ENCODE peak calls at places on chromosomes 7 and 10, in five cellular contexts. One of them, this sample, is unnamed.

GRCh38 chr7:30989008-30989823 is 25.5 kb downstream of the GHRHR start:
- DNase-seq in Panc1: no peak
- DNase-seq in H1: no peak
- DNase-seq in HCT116: no peak
- DNase-seq in HepG2: no peak
- DNase-seq in this sample: no peak

GRCh38 chr7:128148676-128149075 is 92.4 kb upstream of the LEP start:
- DNase-seq in H1: no peak
- DNase-seq in HCT116: no peak
- DNase-seq in Panc1: no peak
- DNase-seq in HepG2: no peak
- DNase-seq in this sample: no peak

GRCh38 chr10:71314028-71314693 is 4.9 kb upstream of the SLC29A3 start:
- DNase-seq in Panc1: peak
- DNase-seq in H1: peak
- DNase-seq in HepG2: no peak
- DNase-seq in HCT116: peak
- DNase-seq in this sample: no peak

GRCh38 chr7:93060025-93060424 is 57.8 kb downstream of the SAMD9 start:
- DNase-seq in HepG2: no peak
- DNase-seq in Panc1: no peak
- DNase-seq in H1: no peak
- DNase-seq in HCT116: no peak
- DNase-seq in this sample: no peak

GRCh38 chr10:114492351-114493037 is 88.2 kb upstream of the AFAP1L2 start:
- DNase-seq in Panc1: no peak
- DNase-seq in HCT116: no peak
- DNase-seq in HepG2: no peak
- DNase-seq in H1: no peak
- DNase-seq in this sample: no peak

GRCh38 chr10:127279334-127279774 is 83.0 kb upstream of the INSYN2A start:
- DNase-seq in H1: no peak
- DNase-seq in HepG2: peak
- DNase-seq in Panc1: no peak
- DNase-seq in HCT116: no peak
- DNase-seq in this sample: no peak

GRCh38 chr10:51768886-51769285 is 69.5 kb upstream of the CSTF2T start:
- DNase-seq in HCT116: no peak
- DNase-seq in HepG2: no peak
- DNase-seq in Panc1: no peak
- DNase-seq in H1: no peak
- DNase-seq in this sample: no peak

GRCh38 chr10:61642692-61643091 is 20.0 kb upstream of the CABCOCO1 start:
- DNase-seq in HCT116: no peak
- DNase-seq in Panc1: no peak
- DNase-seq in HepG2: no peak
- DNase-seq in H1: no peak
- DNase-seq in this sample: no peak

DNA sequence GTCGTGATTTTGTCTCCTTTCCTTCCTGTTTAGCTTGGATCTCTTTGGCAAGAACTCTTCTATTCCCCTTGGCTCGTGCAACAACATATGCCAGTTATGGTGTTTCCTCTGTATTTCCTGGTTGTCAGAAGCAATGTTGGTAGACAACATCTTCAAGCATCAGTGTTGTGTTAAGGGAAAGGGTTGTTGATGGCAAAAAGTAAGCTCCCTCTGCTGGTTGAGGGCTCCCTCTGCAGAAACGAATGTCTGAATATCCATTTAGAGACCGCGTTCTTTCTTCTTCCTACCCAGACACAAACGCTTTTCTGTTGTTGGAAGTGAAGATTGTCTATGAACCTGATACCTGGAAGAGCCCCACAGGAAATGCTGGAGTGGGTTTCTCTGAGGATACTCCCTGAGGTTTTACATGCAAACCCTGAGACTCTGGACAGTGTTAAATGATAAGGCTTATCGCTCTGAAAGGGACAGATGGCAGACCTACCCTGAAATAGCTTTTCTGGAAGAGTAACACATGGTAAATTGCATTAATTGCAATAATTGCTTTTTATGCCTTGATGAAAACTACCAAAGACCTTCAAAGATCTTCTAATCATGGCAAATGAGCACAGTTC is 23.6 kb upstream of the C1QL3 start:
- DNase-seq in Panc1: peak
- DNase-seq in HCT116: peak
- DNase-seq in H1: no peak
- DNase-seq in HepG2: peak
- DNase-seq in this sample: no peak
- TF ChIP-seq SIN3A in Panc1: no peak
- TF ChIP-seq SIN3A in HCT116: no peak
- TF ChIP-seq SIN3A in H1: no peak
- TF ChIP-seq SIN3A in HepG2: no peak
- TF ChIP-seq SIN3A in this sample: no peak

DNA sequence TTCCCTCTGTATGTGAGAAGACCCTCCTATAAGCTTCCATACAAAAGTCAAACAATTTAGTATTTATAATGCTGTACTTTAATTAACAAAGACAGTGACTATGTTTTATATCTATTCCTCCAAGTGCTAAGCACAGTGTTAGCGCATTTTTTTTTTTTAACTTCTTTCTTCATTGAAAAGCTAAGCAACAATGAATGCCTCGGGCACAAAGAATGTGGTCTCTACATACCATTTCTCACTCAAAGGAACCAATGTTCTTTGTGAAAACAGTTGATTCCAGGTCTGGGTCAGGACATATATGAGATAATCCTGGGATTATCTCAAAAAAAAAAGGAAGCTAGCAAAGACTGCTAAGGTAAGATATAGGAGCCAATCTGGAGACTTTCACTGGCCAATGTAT is 26.2 kb upstream of the REEP3 start:
- DNase-seq in H1: no peak
- DNase-seq in Panc1: no peak
- DNase-seq in HCT116: no peak
- DNase-seq in HepG2: no peak
- DNase-seq in this sample: no peak
- TF ChIP-seq SIN3A in H1: no peak
- TF ChIP-seq SIN3A in Panc1: no peak
- TF ChIP-seq SIN3A in HCT116: no peak
- TF ChIP-seq SIN3A in HepG2: no peak
- TF ChIP-seq SIN3A in this sample: no peak

DNA sequence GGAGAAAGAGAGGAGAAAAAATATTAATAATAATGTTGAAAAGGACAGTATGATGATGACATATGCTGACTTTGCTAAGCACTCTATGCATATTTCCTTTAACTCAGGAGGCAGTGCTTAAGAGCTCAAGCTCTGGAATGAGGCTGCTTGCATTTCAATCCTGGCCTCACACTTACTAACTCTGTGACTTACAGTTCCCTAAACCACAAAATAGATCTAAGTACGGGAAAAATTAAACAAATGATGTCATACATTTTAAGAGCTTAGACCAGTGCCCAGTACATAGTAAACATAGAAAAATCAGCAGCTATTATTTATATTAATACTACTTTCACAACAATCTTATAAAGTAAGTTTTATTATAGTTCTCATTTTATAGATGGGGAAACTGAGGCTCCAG is 61.3 kb downstream of the GFRA1 start:
- DNase-seq in H1: no peak
- DNase-seq in HepG2: no peak
- DNase-seq in Panc1: no peak
- DNase-seq in HCT116: no peak
- DNase-seq in this sample: no peak
- TF ChIP-seq SIN3A in H1: no peak
- TF ChIP-seq SIN3A in HepG2: no peak
- TF ChIP-seq SIN3A in Panc1: no peak
- TF ChIP-seq SIN3A in HCT116: no peak
- TF ChIP-seq SIN3A in this sample: no peak

DNA sequence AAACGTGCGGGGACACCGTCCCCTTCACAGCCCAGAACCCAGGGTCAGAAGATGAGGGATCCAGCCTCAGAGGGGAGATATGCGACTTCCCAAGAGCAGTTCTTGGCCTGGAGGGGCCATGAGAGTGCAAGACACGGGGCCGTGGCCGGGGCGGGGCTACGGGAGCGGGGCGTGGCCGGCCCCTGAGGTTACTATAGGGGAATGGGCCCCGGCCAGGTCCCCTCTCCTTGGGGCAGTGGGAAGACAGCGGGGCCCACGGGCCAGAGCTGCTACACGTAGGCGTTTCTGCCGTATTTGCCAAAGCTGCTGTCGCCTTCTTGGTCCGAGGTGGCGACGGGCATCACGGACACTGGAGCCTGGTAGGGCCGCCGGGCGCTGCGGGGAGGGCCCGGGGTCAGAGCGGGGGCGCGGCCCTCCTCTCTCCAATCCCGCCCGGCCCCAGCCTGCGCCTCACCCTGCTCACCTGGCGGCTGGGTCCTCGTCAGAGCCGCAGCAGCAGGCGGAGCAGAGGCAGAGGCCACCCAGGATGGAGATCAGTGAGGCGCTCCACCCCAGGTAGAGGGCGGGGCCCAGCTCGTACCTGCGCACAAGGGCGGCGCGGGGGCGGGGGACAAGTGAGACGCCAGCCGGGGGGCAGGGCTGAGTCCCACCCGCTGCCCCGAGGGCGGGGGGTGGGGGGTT is 5.3 kb downstream of the CLDN15 start:
- DNase-seq in HCT116: no peak
- DNase-seq in HepG2: no peak
- DNase-seq in H1: peak
- DNase-seq in Panc1: no peak
- DNase-seq in this sample: no peak
- TF ChIP-seq SIN3A in HCT116: no peak
- TF ChIP-seq SIN3A in HepG2: no peak
- TF ChIP-seq SIN3A in H1: no peak
- TF ChIP-seq SIN3A in Panc1: no peak
- TF ChIP-seq SIN3A in this sample: no peak